ENCODE peak calls at places on chromosomes 3 and 15, in four cellular contexts. C is trophoblast cell, E is mammary epithelial cell, U is IMR-90. O is an unnamed sample.

GRCh38 chr3:25663324-25664065 is 1.2 kb downstream of the TOP2B start:
- DNase-seq in U (peak; percentile 24), C (no peak), E (peak; percentile 39), O (peak; percentile 61)

GRCh38 chr3:58824285-58824684 is 157.7 kb upstream of the FAM3D start:
- DNase-seq in E (peak; percentile 64), U (peak; percentile 73), C (peak; percentile 43), O (peak; percentile 7)

GRCh38 chr3:43979637-43980036 is 262.0 kb upstream of the TOPAZ1 start:
- DNase-seq in E (no peak), C (no peak), U (no peak), O (no peak)

GRCh38 chr15:59124261-59124660 is 19.3 kb downstream of the CCNB2 start:
- DNase-seq in U (no peak), E (no peak), C (no peak), O (no peak)

GRCh38 chr3:78878011-78878410 is 889.8 kb downstream of the ROBO1 start:
- DNase-seq in U (peak; percentile 80), E (no peak), C (no peak), O (no peak)

GRCh38 chr3:64224826-64225606 is at the start of gene PRICKLE2:
- DNase-seq in C (no peak), E (peak; percentile 81), U (peak; percentile 96), O (no peak)

GRCh38 chr3:133884547-133885240 is 11.0 kb downstream of the RAB6B start:
- DNase-seq in C (no peak), E (no peak), U (no peak), O (no peak)

GRCh38 chr15:69232144-69232543 is 66.6 kb upstream of the PAQR5 start:
- DNase-seq in C (no peak), E (peak; percentile 60), U (peak; percentile 7), O (no peak)

GRCh38 chr3:96843505-96844203 is 29.3 kb downstream of the EPHA6 start:
- DNase-seq in U (no peak), E (no peak), C (no peak), O (no peak)

GRCh38 chr3:51946796-51947195 is 4.6 kb downstream of the PARP3 start:
- DNase-seq in C (no peak), E (no peak), U (no peak), O (no peak)

GRCh38 chr3:179272385-179272784 is 21.5 kb upstream of the KCNMB3 start:
- DNase-seq in C (no peak), E (no peak), U (peak; percentile 8), O (no peak)

GRCh38 chr15:84842781-84843180 is 25.6 kb downstream of the ALPK3 start:
- DNase-seq in E (no peak), C (no peak), U (no peak), O (no peak)

GRCh38 chr3:128471720-128472119 is 5.0 kb upstream of the DNAJB8 start:
- DNase-seq in U (no peak), C (no peak), E (no peak), O (no peak)

GRCh38 chr3:129528589-129529100 is at the start of gene RHO:
- DNase-seq in U (no peak), E (no peak), C (no peak), O (no peak)

GRCh38 chr15:63531586-63531985 is 27.2 kb downstream of the USP3 start:
- DNase-seq in C (peak; percentile 8), E (no peak), U (no peak), O (no peak)

GRCh38 chr15:65189102-65189740 is 4.1 kb upstream of the CLPX start:
- DNase-seq in U (peak; percentile 67), E (peak; percentile 23), C (no peak), O (peak; percentile 31)

GRCh38 chr3:4079354-4080180 is 223.6 kb upstream of the SETMAR start:
- DNase-seq in E (no peak), U (no peak), C (no peak), O (no peak)

GRCh38 chr3:46482632-46483311 is 15.0 kb upstream of the RTP3 start:
- DNase-seq in C (no peak), U (peak; percentile 62), E (peak; percentile 65), O (no peak)

GRCh38 chr3:23129817-23130216 is 73.3 kb upstream of the UBE2E2 start:
- DNase-seq in U (no peak), E (peak; percentile 34), C (peak; percentile 74), O (no peak)

GRCh38 chr3:140834266-140835037 is 107.2 kb upstream of the SLC25A36 start:
- DNase-seq in E (peak; percentile 56), U (no peak), C (no peak), O (no peak)

GRCh38 chr15:40421246-40422157 is 15.9 kb downstream of the IVD start:
- DNase-seq in C (peak; percentile 71), U (peak; percentile 52), E (peak; percentile 57), O (peak; percentile 74)

GRCh38 chr3:23567917-23568316 is 237.8 kb upstream of the UBE2E1 start:
- DNase-seq in U (peak; percentile 95), E (peak; percentile 98), C (no peak), O (no peak)

DNA sequence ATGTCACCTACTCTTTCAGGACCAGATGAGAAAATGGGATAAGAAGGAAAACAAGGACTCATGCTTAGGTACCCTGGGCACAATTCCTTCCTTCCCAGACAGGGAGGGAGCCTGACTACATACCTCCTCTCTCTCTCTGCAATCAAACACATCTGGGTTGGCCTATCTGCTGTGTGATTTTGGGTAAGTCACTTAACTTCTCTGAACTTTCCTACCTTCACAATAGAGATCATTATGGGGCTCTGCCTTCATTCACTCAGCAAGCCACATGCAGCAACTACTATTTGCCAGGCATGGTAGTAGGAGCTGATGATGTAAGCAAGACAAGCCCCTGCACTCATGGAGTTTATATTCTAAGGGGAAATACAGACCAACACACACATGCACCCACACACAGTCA is 251.2 kb downstream of the SHQ1 start:
- DNase-seq in U (no peak), C (no peak), E (no peak), O (no peak)
- H2AFZ ChIP-seq in U (no peak overlapping the region), C (no peak overlapping the region), E (no peak overlapping the region), O (no peak overlapping the region)

GRCh38 chr15:48547305-48547704 is 98.2 kb downstream of the FBN1 start:
- DNase-seq in U (peak; percentile 72), C (no peak), E (no peak), O (no peak)
- H3K4me1 ChIP-seq in U (peaks cover 12% of the 10 kb centered on the region), C (no peaks in the 10 kb centered on the region), E (no peaks in the 10 kb centered on the region), O (no peaks in the 10 kb centered on the region)

DNA sequence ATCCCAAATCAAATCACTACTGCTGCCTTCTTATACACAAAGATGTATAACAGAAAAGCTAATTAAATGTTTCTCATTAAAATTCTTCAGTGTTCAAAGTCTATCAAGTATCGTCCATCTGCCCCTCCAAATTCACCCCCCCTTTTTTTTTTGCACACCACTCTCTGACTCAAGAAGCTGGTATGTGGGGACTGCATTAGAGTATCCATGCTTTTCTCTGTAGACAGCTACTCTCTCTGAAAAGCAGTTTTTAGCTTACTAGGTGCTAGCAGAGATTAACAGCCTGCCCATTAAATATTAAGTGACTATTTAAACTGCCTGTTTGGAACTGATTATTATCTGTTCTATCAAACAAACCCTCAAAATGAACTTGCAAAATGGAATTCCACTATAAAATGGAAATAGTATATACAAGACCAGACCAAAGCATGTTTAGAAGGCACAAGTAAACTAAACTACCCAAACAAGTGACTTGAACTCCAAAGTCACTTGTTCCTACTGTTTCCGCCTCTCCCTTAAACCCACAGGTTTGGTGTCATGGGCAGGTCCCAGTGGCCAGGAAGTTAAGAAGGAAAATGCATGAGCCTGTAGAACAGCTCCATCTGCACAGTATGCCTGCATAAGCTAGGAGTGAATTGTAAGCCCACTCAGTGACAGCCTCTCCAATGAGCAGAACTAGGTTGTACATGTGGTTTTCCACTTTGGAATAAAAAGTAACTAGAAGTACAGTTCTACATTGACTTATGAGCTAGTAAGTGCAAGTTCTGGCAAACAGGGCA is 32.5 kb downstream of the GBE1 start:
- DNase-seq in E (peak; percentile 37), C (no peak), U (peak; percentile 61), O (no peak)
- H3K9ac ChIP-seq in E (no peak overlapping the region), C (no peak overlapping the region), U (peak overlapping the region; percentile 28), O (no peak overlapping the region)

GRCh38 chr3:143769663-143770062 is 78.6 kb downstream of the SLC9A9 start:
- DNase-seq in C (no peak), E (no peak), U (peak; percentile 57), O (no peak)

GRCh38 chr3:143771258-143771657 is 77.0 kb downstream of the SLC9A9 start:
- DNase-seq in C (no peak), E (peak; percentile 14), U (no peak), O (no peak)

GRCh38 chr3:143771939-143772338 is 76.3 kb downstream of the SLC9A9 start:
- DNase-seq in U (no peak), E (peak; percentile 12), C (no peak), O (no peak)

GRCh38 chr3:143775401-143775970 is 72.8 kb downstream of the SLC9A9 start:
- DNase-seq in U (peak; percentile 13), C (no peak), E (peak; percentile 44), O (peak; percentile 27)
- H2AFZ ChIP-seq in U (no peak overlapping the region), C (no peak overlapping the region), E (peak overlapping the region; percentile 76), O (peak overlapping the region; percentile 61)